ENCODE peak calls at places on chromosome 16, in six cellular contexts. A is testis; B is mammary epithelial cell; Z is stimulated activated CD4-positive, alpha-beta T cell treated with anti-CD3 and anti-CD28 coated beads, Interleukin-4, amount 100 ng/mL, for 4 hours; K is activated B cell treated with CpG ODN at 0.5 μM for 24 hours; Q is NCI-H774. W is an unnamed sample.
A peak's percentile ranks its signal among the peaks of the same experiment; 100 is the strongest.

GRCh38 chr16:76577003-76577402 is 299.8 kb downstream of the CNTNAP4 start:
- DNase-seq in A (no peak), B (no peak), Z (no peak), K (no peak), Q (no peak), W (peak; percentile 9)

GRCh38 chr16:3578610-3579551 is 1.7 kb upstream of the NLRC3 start:
- DNase-seq in A (no peak), B (no peak), Z (peak; percentile 25), K (no peak), Q (no peak), W (peak; percentile 76)

GRCh38 chr16:58615280-58615679 is 14.3 kb downstream of the CNOT1 start:
- DNase-seq in A (no peak), B (peak; percentile 6), Z (no peak), K (no peak), Q (no peak), W (no peak)

GRCh38 chr16:11729787-11730186 is 12.9 kb downstream of the TXNDC11 start:
- DNase-seq in A (no peak), B (no peak), Z (no peak), K (no peak), Q (no peak), W (no peak)

GRCh38 chr16:1089439-1089821 is 6.6 kb downstream of the C1QTNF8 start:
- DNase-seq in A (no peak), B (no peak), Z (no peak), K (no peak), Q (no peak), W (no peak)

GRCh38 chr16:5751216-5751615 is 653.6 kb upstream of the EEF2KMT start:
- DNase-seq in A (no peak), B (no peak), Z (no peak), K (no peak), Q (no peak), W (no peak)

GRCh38 chr16:87387942-87388817 is 4.0 kb upstream of the MAP1LC3B start:
- DNase-seq in A (peak; percentile 97), B (peak; percentile 99), Z (peak; percentile 88), K (peak; percentile 59), Q (peak; percentile 90), W (peak; percentile 69)

GRCh38 chr16:57815987-57816745 is 13.9 kb upstream of the KIFC3 start:
- DNase-seq in A (peak; percentile 72), B (peak; percentile 98), Z (peak; percentile 9), K (no peak), Q (peak; percentile 48), W (no peak)

GRCh38 chr16:72508196-72508595 is 336.2 kb upstream of the PMFBP1 start:
- DNase-seq in A (no peak), B (no peak), Z (no peak), K (no peak), Q (no peak), W (no peak)

GRCh38 chr16:50808929-50809538 is 67.1 kb downstream of the CYLD start:
- DNase-seq in A (no peak), B (no peak), Z (no peak), K (no peak), Q (no peak), W (no peak)

GRCh38 chr16:81238296-81239011 is at the start of gene BCO1:
- DNase-seq in A (peak; percentile 34), B (peak; percentile 60), Z (no peak), K (no peak), Q (no peak), W (no peak)

GRCh38 chr16:54510619-54511018 is 224.0 kb upstream of the IRX3 start:
- DNase-seq in A (no peak), B (no peak), Z (no peak), K (no peak), Q (no peak), W (no peak)

GRCh38 chr16:66277311-66278070 is 89.0 kb upstream of the CDH5 start:
- DNase-seq in A (no peak), B (no peak), Z (no peak), K (no peak), Q (no peak), W (no peak)

GRCh38 chr16:72997141-72997542 is 50.8 kb downstream of the ZFHX3 start:
- DNase-seq in A (no peak), B (peak; percentile 54), Z (no peak), K (no peak), Q (no peak), W (no peak)

GRCh38 chr16:22313876-22314470 is 16.8 kb downstream of the POLR3E start:
- DNase-seq in A (peak; percentile 11), B (no peak), Z (no peak), K (no peak), Q (no peak), W (no peak)

GRCh38 chr16:65342231-65342866 is 220.5 kb upstream of the CDH11 start:
- DNase-seq in A (no peak), B (no peak), Z (no peak), K (no peak), Q (no peak), W (no peak)

GRCh38 chr16:73743665-73744496 is 552.7 kb upstream of the PSMD7 start:
- DNase-seq in A (no peak), B (no peak), Z (no peak), K (no peak), Q (no peak), W (no peak)

GRCh38 chr16:25340973-25341372 is 83.3 kb upstream of the ZKSCAN2 start:
- DNase-seq in A (no peak), B (no peak), Z (no peak), K (no peak), Q (no peak), W (no peak)

GRCh38 chr16:3696425-3697218 is 20.7 kb downstream of the TRAP1 start:
- DNase-seq in A (no peak), B (peak; percentile 28), Z (no peak), K (no peak), Q (no peak), W (no peak)

GRCh38 chr16:84111481-84111880 is 5.3 kb downstream of the MBTPS1 start:
- DNase-seq in A (no peak), B (no peak), Z (no peak), K (no peak), Q (no peak), W (no peak)

W was measured in GM12892.